ENCODE peak calls at places on chromosomes 16 and 17, in six cellular contexts. F, W, S, L, K and E are unnamed samples. For H3K4me1, the result is how much of the 10 kb centered on the place peaks cover.

GRCh38 chr17:81518785-81519283 is 6.2 kb upstream of the ACTG1 start:
- DNase-seq in L (no peak), K (no peak), W (no peak), S (no peak), F (peak), E (peak)

GRCh38 chr17:19551148-19551547 is 17.5 kb downstream of the SLC47A1 start:
- DNase-seq in F (no peak), W (no peak), L (no peak), S (no peak), K (peak), E (no peak)

GRCh38 chr17:68704897-68705296 is 103.7 kb upstream of the FAM20A start:
- DNase-seq in F (no peak), K (no peak), L (no peak), W (peak), S (no peak), E (no peak)

GRCh38 chr17:42670199-42670924 is 6.4 kb downstream of the PLEKHH3 start:
- DNase-seq in S (no peak), L (no peak), W (no peak), K (no peak), F (peak), E (no peak)

GRCh38 chr17:65170839-65171238 is 33.7 kb downstream of the RGS9 start:
- DNase-seq in S (peak), W (peak), F (no peak), L (peak), K (peak), E (no peak)

GRCh38 chr17:45228121-45228941 is 6.6 kb downstream of the FMNL1 start:
- DNase-seq in K (no peak), F (peak), L (no peak), W (no peak), S (no peak), E (no peak)

GRCh38 chr16:29876186-29876577 is 13.2 kb upstream of the CDIPT start:
- DNase-seq in W (no peak), S (no peak), L (no peak), K (no peak), F (no peak), E (no peak)

GRCh38 chr17:74531231-74531761 is at the start of gene CD300LB:
- DNase-seq in L (no peak), W (no peak), F (peak), S (peak), K (no peak), E (no peak)

GRCh38 chr17:7484964-7485377 is 805 bp downstream of the POLR2A start:
- DNase-seq in F (no peak), L (no peak), K (no peak), W (no peak), S (no peak), E (no peak)

GRCh38 chr16:50473375-50473945 is 74.7 kb upstream of the NKD1 start:
- DNase-seq in S (no peak), K (peak), W (no peak), L (no peak), F (no peak), E (peak)

GRCh38 chr17:37393352-37393751 is 13.3 kb downstream of the ACACA start:
- DNase-seq in S (no peak), L (no peak), F (no peak), K (no peak), W (no peak), E (no peak)

GRCh38 chr17:69567130-69567529 is 152.6 kb downstream of the MAP2K6 start:
- DNase-seq in K (no peak), L (no peak), S (no peak), W (peak), F (no peak), E (no peak)

GRCh38 chr16:52491216-52491615 is 55.7 kb downstream of the TOX3 start:
- DNase-seq in S (no peak), L (no peak), W (no peak), K (no peak), F (no peak), E (no peak)

GRCh38 chr16:85699224-85699558 is 10.4 kb upstream of the GINS2 start:
- DNase-seq in K (no peak), F (no peak), W (no peak), S (no peak), L (no peak), E (no peak)

GRCh38 chr16:72270531-72270930 is 98.6 kb upstream of the PMFBP1 start:
- DNase-seq in K (no peak), W (no peak), F (no peak), L (no peak), S (no peak), E (peak)

GRCh38 chr16:22671301-22672076 is 142.5 kb upstream of the HS3ST2 start:
- DNase-seq in L (no peak), W (peak), S (no peak), K (no peak), F (no peak), E (no peak)

GRCh38 chr17:28326114-28326513 is 7.1 kb downstream of the TMEM97 start:
- DNase-seq in W (no peak), F (no peak), L (peak), S (no peak), K (no peak), E (no peak)

GRCh38 chr17:69761767-69762321 is 313.2 kb upstream of the KCNJ16 start:
- DNase-seq in K (peak), S (no peak), F (no peak), W (peak), L (no peak), E (peak)

GRCh38 chr17:58661499-58661898 is 30.3 kb downstream of the TEX14 start:
- DNase-seq in L (no peak), F (no peak), W (no peak), S (no peak), K (no peak), E (no peak)

GRCh38 chr17:58660621-58661020 is 31.2 kb downstream of the TEX14 start:
- DNase-seq in K (no peak), F (no peak), W (no peak), L (no peak), S (no peak), E (no peak)

GRCh38 chr17:58658804-58659713 is 32.8 kb downstream of the TEX14 start:
- DNase-seq in K (peak), L (peak), W (peak), F (peak), S (peak), E (peak)
- H3K4me3 ChIP-seq in K (peak), L (peak), W (peak), F (peak), S (peak), E (peak)

DNA sequence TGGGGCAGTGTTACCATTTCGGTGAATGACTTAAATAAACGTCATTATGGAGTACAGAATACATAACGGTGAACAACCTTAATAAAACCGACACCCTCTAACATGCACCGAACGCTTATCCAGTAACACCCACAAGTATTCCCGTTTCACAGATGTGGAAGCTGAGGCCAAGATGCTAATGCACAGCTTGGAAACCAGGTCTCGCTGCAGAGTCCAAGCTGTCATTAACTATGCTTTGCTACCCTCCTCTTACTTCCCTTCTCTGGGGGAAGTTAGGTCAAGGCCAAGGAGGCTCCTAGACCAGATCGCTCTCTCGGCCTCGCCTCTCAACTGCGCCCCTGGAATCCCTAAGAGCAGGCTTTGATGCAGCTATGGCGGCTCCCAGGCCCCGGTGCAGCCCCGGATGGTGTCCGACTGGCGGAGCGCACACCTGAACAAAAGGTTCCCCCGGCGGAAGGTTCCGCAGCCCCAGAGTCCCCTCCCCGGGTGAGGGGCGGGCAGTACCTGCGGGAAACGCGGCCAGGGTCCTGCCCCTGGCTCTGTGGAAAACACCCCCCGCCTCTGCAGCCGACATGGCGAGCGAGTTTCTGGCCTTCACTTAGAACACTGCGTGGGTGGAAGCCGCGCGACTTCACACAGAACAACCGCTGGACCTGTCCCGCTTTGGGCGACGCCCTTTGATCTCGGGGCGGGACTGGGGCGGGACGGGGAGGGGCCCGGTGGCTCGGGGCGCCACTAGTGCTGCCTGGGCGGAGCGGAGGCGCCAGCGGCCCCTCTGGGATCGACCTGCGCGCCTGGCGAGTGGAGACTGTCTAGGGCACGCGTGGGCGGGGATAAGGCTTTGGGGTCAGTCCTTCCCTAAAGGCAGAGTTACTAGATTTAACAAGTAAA is at the start of gene CPPED1:
- DNase-seq in W (peak), K (peak), L (peak), S (peak), F (peak), E (peak)
- H3K4me1 ChIP-seq in W (under half), K (half or more), L (under half), S (under half), F (under half), E (under half)

GRCh38 chr17:49616086-49616485 is 40.4 kb downstream of the NXPH3 start:
- DNase-seq in L (no peak), W (no peak), K (no peak), S (no peak), F (no peak), E (no peak)
- TF ChIP-seq CTCF in L (no peak), W (peak), K (peak), S (peak), F (no peak), E (peak)

GRCh38 chr16:88382491-88383400 is at the start of gene ZNF469:
- DNase-seq in W (peak), K (no peak), L (no peak), S (no peak), F (peak), E (no peak)

GRCh38 chr16:88385112-88385594 is 2.4 kb downstream of the ZNF469 start:
- DNase-seq in F (no peak), L (no peak), K (no peak), S (no peak), W (no peak), E (no peak)

GRCh38 chr16:88381820-88382451 is 823 bp upstream of the ZNF469 start:
- DNase-seq in L (no peak), K (no peak), W (no peak), F (peak), S (no peak), E (no peak)

GRCh38 chr16:88384222-88385111 is 1.7 kb downstream of the ZNF469 start:
- DNase-seq in W (no peak), S (no peak), L (no peak), K (no peak), F (peak), E (no peak)

DNA sequence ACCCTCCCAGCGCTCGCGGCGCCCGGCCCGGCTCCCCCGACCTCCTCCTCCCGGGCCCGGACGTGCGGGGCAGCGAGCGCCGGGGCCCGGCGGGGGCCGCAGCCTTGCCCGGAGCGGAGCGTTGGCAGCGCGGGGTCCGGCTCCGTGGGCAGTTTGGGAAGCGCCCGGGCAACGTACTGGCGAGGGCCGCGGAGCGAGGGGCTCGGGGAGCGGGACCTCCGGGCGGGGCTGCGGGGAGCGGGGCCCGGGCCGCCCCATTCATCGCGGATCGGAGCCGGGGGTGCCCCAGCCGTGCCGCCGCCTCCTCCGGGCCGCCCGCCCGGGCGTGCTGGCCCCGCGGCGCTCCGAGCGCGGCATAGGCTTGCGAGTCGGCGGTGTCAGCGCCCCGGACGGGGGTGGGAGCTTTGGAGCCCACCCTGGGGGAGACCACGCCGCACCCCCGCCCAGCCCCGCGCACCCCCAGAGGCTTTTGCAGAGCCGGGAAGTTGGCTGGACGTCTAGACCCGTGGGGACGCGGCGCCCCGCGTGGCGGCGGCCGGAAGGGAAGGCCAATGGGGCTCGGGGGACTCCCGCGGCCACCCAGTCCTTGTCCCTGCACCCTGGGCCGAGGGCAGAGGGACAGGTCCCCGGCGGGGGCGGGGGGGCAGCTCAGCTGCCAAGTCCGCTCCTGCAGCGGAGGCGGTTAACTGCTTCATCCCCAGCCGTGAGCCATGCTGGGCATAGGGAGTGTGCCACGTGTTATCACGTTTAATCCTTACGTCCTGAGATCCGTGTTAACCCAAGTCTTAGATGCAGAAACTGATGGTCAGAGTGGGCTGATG is 852 bp downstream of the ZNF469 start:
- DNase-seq in L (no peak), F (peak), S (no peak), K (no peak), W (peak), E (peak)
- H3K4me3 ChIP-seq in L (peak), F (peak), S (peak), K (no peak), W (peak), E (peak)

GRCh38 chr17:40485851-40486512 is 15.4 kb downstream of the TNS4 start:
- DNase-seq in L (peak), F (no peak), W (peak), K (peak), S (no peak), E (no peak)
- H3K4me1 ChIP-seq in L (under half), F (under half), W (under half), K (half or more), S (under half), E (under half)